ENCODE peak calls at places on chromosome 1, in six cellular contexts. X is SK-N-MC; R is CD4-positive, alpha-beta memory T cell; A is mesendoderm; H is left ventricle myocardium inferior; I is SK-N-SH. J is an unnamed sample.
A peak's percentile ranks its signal among the peaks of the same experiment; 100 is the strongest.

GRCh38 chr1:108082006-108082405 is 117.0 kb upstream of the VAV3 start:
- DNase-seq in A (peak; percentile 16), R (no peak), H (no peak), I (no peak), X (no peak), J (no peak)

GRCh38 chr1:147749792-147750191 is 10.6 kb downstream of the GJA5 start:
- DNase-seq in X (no peak), H (no peak), A (no peak), I (no peak), R (no peak), J (no peak)

GRCh38 chr1:93675931-93676330 is 5.7 kb downstream of the BCAR3 start:
- DNase-seq in I (no peak), R (no peak), A (no peak), X (no peak), H (no peak), J (no peak)

GRCh38 chr1:184973308-184974085 is 811 bp downstream of the NIBAN1 start:
- DNase-seq in A (peak; percentile 74), X (no peak), R (no peak), I (no peak), H (peak; percentile 59), J (peak; percentile 77)

GRCh38 chr1:20511518-20512428 is 3.8 kb upstream of the MUL1 start:
- DNase-seq in R (no peak), A (no peak), H (no peak), I (no peak), X (no peak), J (no peak)

GRCh38 chr1:64545118-64545916 is 75.4 kb downstream of the CACHD1 start:
- DNase-seq in X (no peak), H (no peak), A (no peak), R (peak; percentile 27), I (no peak), J (no peak)

GRCh38 chr1:109134423-109134822 is 20.5 kb downstream of the ELAPOR1 start:
- DNase-seq in R (no peak), X (no peak), A (no peak), H (no peak), I (no peak), J (no peak)

GRCh38 chr1:230073371-230074035 is 6.5 kb downstream of the GALNT2 start:
- DNase-seq in H (no peak), I (no peak), R (no peak), X (no peak), A (no peak), J (no peak)

GRCh38 chr1:6425671-6426070 is 1.1 kb downstream of the ESPN start:
- DNase-seq in I (no peak), X (no peak), H (no peak), R (no peak), A (no peak), J (no peak)
- H3K4me3 ChIP-seq in I (no peak overlapping the region), X (no peak overlapping the region), H (no peak overlapping the region), R (no peak overlapping the region), A (no peak overlapping the region), J (no peak overlapping the region)

GRCh38 chr1:179437171-179437570 is 71.4 kb downstream of the AXDND1 start:
- DNase-seq in X (no peak), I (no peak), H (no peak), R (no peak), A (peak; percentile 85), J (no peak)
- H3K27ac ChIP-seq in X (no peak overlapping the region), I (no peak overlapping the region), H (no peak overlapping the region), R (no peak overlapping the region), A (no peak overlapping the region), J (no peak overlapping the region)

GRCh38 chr1:6244401-6245054 is 549 bp downstream of the HES3 start:
- DNase-seq in R (no peak), A (no peak), H (no peak), X (no peak), I (no peak), J (no peak)
- H3K4me3 ChIP-seq in R (no peak overlapping the region), A (no peak overlapping the region), H (no peak overlapping the region), X (no peak overlapping the region), I (no peak overlapping the region), J (no peak overlapping the region)

DNA sequence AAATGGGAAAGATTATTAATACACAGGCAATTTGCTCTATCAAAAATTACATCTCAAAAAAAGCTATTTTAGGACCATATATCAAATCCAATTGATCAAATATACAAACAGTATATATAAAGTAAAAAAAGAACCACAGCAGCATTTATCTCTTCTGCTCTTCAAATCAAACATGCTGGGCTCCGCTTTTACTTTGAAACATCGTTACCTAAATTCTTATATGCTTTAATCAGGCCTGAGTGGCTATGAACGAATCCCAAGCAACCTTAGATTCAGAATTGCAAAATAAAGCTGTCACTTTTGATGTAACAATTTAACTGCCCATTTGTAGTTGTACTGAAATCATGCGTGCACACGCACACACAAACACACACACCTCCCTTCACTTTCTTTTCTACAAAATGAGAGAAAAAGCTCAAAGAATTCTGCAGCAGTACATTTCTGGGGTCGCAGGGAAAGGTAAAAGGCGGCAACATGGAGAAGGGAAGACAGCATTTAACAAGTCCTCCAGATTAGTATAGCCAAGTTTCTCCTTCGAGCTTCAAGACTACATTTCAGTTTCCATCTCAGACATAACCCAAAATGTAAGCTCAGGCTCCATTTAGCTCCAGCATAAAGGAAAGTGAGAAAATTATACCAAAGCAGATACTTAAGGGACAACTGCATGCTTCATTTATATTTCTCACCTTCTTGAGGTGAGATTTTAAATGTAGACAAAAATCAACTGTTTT is 92.2 kb upstream of the TTC39A start:
- DNase-seq in X (no peak), H (no peak), A (peak; percentile 35), I (no peak), R (no peak), J (no peak)
- H3K27ac ChIP-seq in X (peak overlapping the region; percentile 60), H (peak overlapping the region; percentile 81), A (peak overlapping the region; percentile 41), I (peak overlapping the region; percentile 36), R (no peak overlapping the region), J (no peak overlapping the region)

DNA sequence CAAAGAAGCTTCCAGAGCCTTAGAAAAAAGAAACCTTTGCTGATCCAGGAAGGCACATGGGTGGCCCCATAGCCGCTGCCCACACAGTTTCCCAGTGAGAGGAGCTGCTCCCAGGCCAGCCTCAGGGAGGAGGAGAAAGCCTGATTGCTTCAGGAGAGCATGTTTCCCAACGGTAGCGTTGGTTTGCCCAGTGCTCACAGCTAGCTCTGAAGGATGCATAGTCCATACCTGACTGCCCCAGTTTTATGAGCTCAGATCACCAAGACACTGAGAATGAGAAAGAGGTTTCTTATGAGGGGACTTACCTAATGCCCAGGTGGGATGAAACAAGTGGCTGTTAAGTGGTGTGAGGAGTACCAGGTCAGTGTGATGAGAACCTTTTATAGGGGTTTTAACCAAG is at the start of gene CRNN:
- DNase-seq in R (no peak), A (no peak), I (no peak), H (no peak), X (no peak), J (no peak)
- H3K4me3 ChIP-seq in R (no peak within 1 kb of the TSS), A (no peak within 1 kb of the TSS), I (no peak within 1 kb of the TSS), H (no peak within 1 kb of the TSS), X (no peak within 1 kb of the TSS), J (no peak within 1 kb of the TSS)